ENCODE peak calls at places on chromosome 11, in five cellular contexts. One of them, this sample, is unnamed.

GRCh38 chr11:128210148-128210940 is 377.0 kb downstream of the ETS1 start:
- DNase-seq in activated T-cell treated with anti-CD3 and anti-CD28 coated beads for 1 hour: no peak
- DNase-seq in sciatic nerve: no peak
- DNase-seq in aorta: no peak
- DNase-seq in coronary artery: no peak
- DNase-seq in this sample: no peak

GRCh38 chr11:5815534-5815933 is 6.8 kb downstream of the OR52N2 start:
- DNase-seq in coronary artery: no peak
- DNase-seq in sciatic nerve: no peak
- DNase-seq in aorta: no peak
- DNase-seq in activated T-cell treated with anti-CD3 and anti-CD28 coated beads for 1 hour: no peak
- DNase-seq in this sample: no peak

GRCh38 chr11:26227311-26227710 is 104.6 kb upstream of the ANO3 start:
- DNase-seq in aorta: no peak
- DNase-seq in sciatic nerve: no peak
- DNase-seq in activated T-cell treated with anti-CD3 and anti-CD28 coated beads for 1 hour: no peak
- DNase-seq in coronary artery: no peak
- DNase-seq in this sample: no peak

GRCh38 chr11:70645537-70645936 is 247.2 kb downstream of the CTTN start:
- DNase-seq in aorta: no peak
- DNase-seq in coronary artery: no peak
- DNase-seq in activated T-cell treated with anti-CD3 and anti-CD28 coated beads for 1 hour: no peak
- DNase-seq in sciatic nerve: no peak
- DNase-seq in this sample: no peak

GRCh38 chr11:117279711-117280376 is 11.3 kb upstream of the BACE1-AS start:
- DNase-seq in sciatic nerve: no peak
- DNase-seq in coronary artery: no peak
- DNase-seq in aorta: no peak
- DNase-seq in activated T-cell treated with anti-CD3 and anti-CD28 coated beads for 1 hour: no peak
- DNase-seq in this sample: no peak

GRCh38 chr11:62928011-62928410 is 6.8 kb upstream of the CHRM1 start:
- DNase-seq in sciatic nerve: no peak
- DNase-seq in activated T-cell treated with anti-CD3 and anti-CD28 coated beads for 1 hour: no peak
- DNase-seq in coronary artery: no peak
- DNase-seq in aorta: no peak
- DNase-seq in this sample: no peak

GRCh38 chr11:78050964-78051831 is 12.5 kb upstream of the THRSP start:
- DNase-seq in coronary artery: no peak
- DNase-seq in aorta: no peak
- DNase-seq in activated T-cell treated with anti-CD3 and anti-CD28 coated beads for 1 hour: no peak
- DNase-seq in sciatic nerve: no peak
- DNase-seq in this sample: no peak

GRCh38 chr11:134405841-134406240 is 6.2 kb downstream of the B3GAT1 start:
- DNase-seq in sciatic nerve: no peak
- DNase-seq in aorta: no peak
- DNase-seq in coronary artery: no peak
- DNase-seq in activated T-cell treated with anti-CD3 and anti-CD28 coated beads for 1 hour: no peak
- DNase-seq in this sample: no peak

GRCh38 chr11:69637956-69638871 is 2.7 kb upstream of the CCND1 start:
- DNase-seq in coronary artery: peak
- DNase-seq in aorta: peak
- DNase-seq in sciatic nerve: peak
- DNase-seq in activated T-cell treated with anti-CD3 and anti-CD28 coated beads for 1 hour: no peak
- DNase-seq in this sample: no peak

GRCh38 chr11:43976863-43977262 is 34.4 kb downstream of the C11orf96 start:
- DNase-seq in sciatic nerve: no peak
- DNase-seq in activated T-cell treated with anti-CD3 and anti-CD28 coated beads for 1 hour: no peak
- DNase-seq in coronary artery: no peak
- DNase-seq in aorta: no peak
- DNase-seq in this sample: no peak

GRCh38 chr11:14637868-14638409 is 5.7 kb upstream of the PDE3B start:
- DNase-seq in sciatic nerve: no peak
- DNase-seq in aorta: no peak
- DNase-seq in activated T-cell treated with anti-CD3 and anti-CD28 coated beads for 1 hour: no peak
- DNase-seq in coronary artery: no peak
- DNase-seq in this sample: no peak

GRCh38 chr11:133526790-133527189 is 5.5 kb downstream of the OPCML start:
- DNase-seq in activated T-cell treated with anti-CD3 and anti-CD28 coated beads for 1 hour: no peak
- DNase-seq in coronary artery: no peak
- DNase-seq in aorta: no peak
- DNase-seq in sciatic nerve: no peak
- DNase-seq in this sample: no peak

GRCh38 chr11:73193251-73194033 is 24.6 kb upstream of the P2RY2 start:
- DNase-seq in sciatic nerve: peak
- DNase-seq in coronary artery: no peak
- DNase-seq in aorta: peak
- DNase-seq in activated T-cell treated with anti-CD3 and anti-CD28 coated beads for 1 hour: no peak
- DNase-seq in this sample: no peak

GRCh38 chr11:69369945-69370344 is 76.0 kb downstream of the MYEOV start:
- DNase-seq in sciatic nerve: no peak
- DNase-seq in coronary artery: peak
- DNase-seq in activated T-cell treated with anti-CD3 and anti-CD28 coated beads for 1 hour: no peak
- DNase-seq in aorta: no peak
- DNase-seq in this sample: no peak

GRCh38 chr11:13446444-13446843 is 16.6 kb downstream of the BTBD10 start:
- DNase-seq in activated T-cell treated with anti-CD3 and anti-CD28 coated beads for 1 hour: no peak
- DNase-seq in sciatic nerve: no peak
- DNase-seq in aorta: no peak
- DNase-seq in coronary artery: no peak
- DNase-seq in this sample: no peak

GRCh38 chr11:113137735-113138529 is 176.5 kb upstream of the TTC12 start:
- DNase-seq in activated T-cell treated with anti-CD3 and anti-CD28 coated beads for 1 hour: no peak
- DNase-seq in coronary artery: no peak
- DNase-seq in aorta: no peak
- DNase-seq in sciatic nerve: no peak
- DNase-seq in this sample: no peak

GRCh38 chr11:103682318-103683184 is 353.9 kb upstream of the DDI1 start:
- DNase-seq in aorta: peak
- DNase-seq in coronary artery: peak
- DNase-seq in activated T-cell treated with anti-CD3 and anti-CD28 coated beads for 1 hour: peak
- DNase-seq in sciatic nerve: peak
- DNase-seq in this sample: no peak

GRCh38 chr11:85086511-85087284 is 540.4 kb downstream of the DLG2 start:
- DNase-seq in activated T-cell treated with anti-CD3 and anti-CD28 coated beads for 1 hour: no peak
- DNase-seq in sciatic nerve: no peak
- DNase-seq in aorta: no peak
- DNase-seq in coronary artery: no peak
- DNase-seq in this sample: no peak

GRCh38 chr11:2904153-2905052 is 18.8 kb upstream of the CDKN1C start:
- DNase-seq in aorta: no peak
- DNase-seq in coronary artery: no peak
- DNase-seq in sciatic nerve: no peak
- DNase-seq in activated T-cell treated with anti-CD3 and anti-CD28 coated beads for 1 hour: no peak
- DNase-seq in this sample: no peak